ENCODE peak calls at places on chromosome 1, in seven cellular contexts. B, L, O, J, X, Y and C are unnamed samples.

GRCh38 chr1:26788515-26788785 is 700 bp downstream of the PIGV start:
- DNase-seq in B (no peak), L (no peak), O (no peak), J (no peak), X (no peak), Y (no peak), C (no peak)

GRCh38 chr1:223001653-223002634 is 141.1 kb downstream of the TLR5 start:
- DNase-seq in B (peak), L (peak), O (no peak), J (no peak), X (no peak), Y (no peak), C (peak)

GRCh38 chr1:235908742-235909520 is 42.2 kb upstream of the LYST start:
- DNase-seq in B (peak), L (no peak), O (no peak), J (peak), X (no peak), Y (no peak), C (peak)

GRCh38 chr1:28329395-28330153 is 734 bp downstream of the MED18 start:
- DNase-seq in B (peak), L (peak), O (peak), J (peak), X (peak), Y (peak), C (peak)

GRCh38 chr1:180169641-180170155 is 15.0 kb downstream of the QSOX1 start:
- DNase-seq in B (no peak), L (no peak), O (no peak), J (no peak), X (peak), Y (peak), C (peak)

GRCh38 chr1:226629896-226630550 is 81.5 kb downstream of the STUM start:
- DNase-seq in B (no peak), L (no peak), O (no peak), J (no peak), X (peak), Y (peak), C (no peak)

GRCh38 chr1:58779837-58780585 is 3.8 kb downstream of the JUN start:
- DNase-seq in B (peak), L (peak), O (no peak), J (peak), X (peak), Y (peak), C (peak)

GRCh38 chr1:232382671-232383070 is 247.3 kb downstream of the SIPA1L2 start:
- DNase-seq in B (peak), L (no peak), O (no peak), J (no peak), X (no peak), Y (no peak), C (no peak)

GRCh38 chr1:64545118-64545916 is 75.4 kb downstream of the CACHD1 start:
- DNase-seq in B (no peak), L (no peak), O (peak), J (no peak), X (no peak), Y (no peak), C (no peak)

GRCh38 chr1:6956488-6957159 is 171.4 kb downstream of the CAMTA1 start:
- DNase-seq in B (no peak), L (peak), O (no peak), J (peak), X (no peak), Y (no peak), C (no peak)

GRCh38 chr1:215891266-215891665 is 324.2 kb downstream of the KCTD3 start:
- DNase-seq in B (no peak), L (no peak), O (no peak), J (no peak), X (no peak), Y (no peak), C (no peak)

GRCh38 chr1:11790880-11791715 is 14.7 kb downstream of the MTHFR start:
- DNase-seq in B (peak), L (no peak), O (no peak), J (peak), X (peak), Y (peak), C (peak)

GRCh38 chr1:236864996-236865877 is 70.1 kb downstream of the MTR start:
- DNase-seq in B (no peak), L (no peak), O (no peak), J (no peak), X (no peak), Y (peak), C (no peak)

GRCh38 chr1:197692965-197693364 is 82.3 kb downstream of the DENND1B start:
- DNase-seq in B (peak), L (no peak), O (no peak), J (peak), X (no peak), Y (no peak), C (no peak)
- TF ChIP-seq CTCF in B (peak), L (no peak), O (no peak), J (peak), X (no peak), Y (no peak), C (peak)

GRCh38 chr1:63082754-63083153 is 239.6 kb upstream of the FOXD3 start:
- DNase-seq in B (no peak), L (no peak), O (no peak), J (no peak), X (no peak), Y (no peak), C (no peak)

GRCh38 chr1:63087966-63088365 is 234.4 kb upstream of the FOXD3 start:
- DNase-seq in B (no peak), L (peak), O (no peak), J (no peak), X (no peak), Y (no peak), C (no peak)
- TF ChIP-seq CTCF in B (no peak), L (peak), O (no peak), J (no peak), X (no peak), Y (no peak), C (no peak)

GRCh38 chr1:227661495-227661894 is 73.6 kb downstream of the JMJD4 start:
- DNase-seq in B (no peak), L (peak), O (no peak), J (no peak), X (no peak), Y (no peak), C (no peak)
- TF ChIP-seq CTCF in B (no peak), L (peak), O (no peak), J (no peak), X (no peak), Y (no peak), C (no peak)

GRCh38 chr1:230091473-230092231 is 24.6 kb downstream of the GALNT2 start:
- DNase-seq in B (peak), L (no peak), O (no peak), J (no peak), X (no peak), Y (no peak), C (no peak)
- TF ChIP-seq CTCF in B (no peak), L (peak), O (no peak), J (no peak), X (no peak), Y (no peak), C (peak)